ENCODE peak calls at places on chromosomes 6 and 20, in six cellular contexts. One of them, this sample, is unnamed. For H3K4me1, the result is how much of the 10 kb centered on the place peaks cover.

GRCh38 chr20:32558526-32558925 is 26.6 kb downstream of the NOL4L start:
- DNase-seq in heart left ventricle: no peak
- DNase-seq in left ventricle myocardium inferior: no peak
- DNase-seq in right lobe of liver: no peak
- DNase-seq in tibial artery: no peak
- DNase-seq in neural progenitor cell: peak
- DNase-seq in this sample: no peak

GRCh38 chr20:7622399-7622961 is 317.8 kb downstream of the HAO1 start:
- DNase-seq in right lobe of liver: no peak
- DNase-seq in heart left ventricle: no peak
- DNase-seq in left ventricle myocardium inferior: no peak
- DNase-seq in neural progenitor cell: no peak
- DNase-seq in tibial artery: no peak
- DNase-seq in this sample: no peak

GRCh38 chr6:72579865-72580264 is 42.0 kb upstream of the KCNQ5 start:
- DNase-seq in left ventricle myocardium inferior: no peak
- DNase-seq in right lobe of liver: no peak
- DNase-seq in heart left ventricle: no peak
- DNase-seq in tibial artery: no peak
- DNase-seq in neural progenitor cell: no peak
- DNase-seq in this sample: no peak

GRCh38 chr20:9301129-9302072 is 213.0 kb upstream of the LAMP5 start:
- DNase-seq in heart left ventricle: peak
- DNase-seq in neural progenitor cell: peak
- DNase-seq in left ventricle myocardium inferior: no peak
- DNase-seq in right lobe of liver: no peak
- DNase-seq in tibial artery: no peak
- DNase-seq in this sample: no peak

GRCh38 chr6:7502743-7503142 is 38.7 kb upstream of the DSP start:
- DNase-seq in heart left ventricle: no peak
- DNase-seq in left ventricle myocardium inferior: no peak
- DNase-seq in tibial artery: no peak
- DNase-seq in right lobe of liver: no peak
- DNase-seq in neural progenitor cell: peak
- DNase-seq in this sample: no peak

GRCh38 chr6:52990342-52990741 is 4.7 kb downstream of the GSTA4 start:
- DNase-seq in neural progenitor cell: no peak
- DNase-seq in tibial artery: no peak
- DNase-seq in left ventricle myocardium inferior: no peak
- DNase-seq in heart left ventricle: no peak
- DNase-seq in right lobe of liver: no peak
- DNase-seq in this sample: no peak

GRCh38 chr6:19417713-19418112 is 419.5 kb upstream of the ID4 start:
- DNase-seq in right lobe of liver: no peak
- DNase-seq in tibial artery: no peak
- DNase-seq in left ventricle myocardium inferior: no peak
- DNase-seq in heart left ventricle: no peak
- DNase-seq in neural progenitor cell: no peak
- DNase-seq in this sample: no peak

GRCh38 chr6:134937426-134937825 is 12.5 kb downstream of the ALDH8A1 start:
- DNase-seq in neural progenitor cell: no peak
- DNase-seq in tibial artery: no peak
- DNase-seq in left ventricle myocardium inferior: no peak
- DNase-seq in right lobe of liver: no peak
- DNase-seq in heart left ventricle: no peak
- DNase-seq in this sample: no peak

GRCh38 chr6:167047554-167047953 is 48.4 kb downstream of the CEP43 start:
- DNase-seq in neural progenitor cell: no peak
- DNase-seq in left ventricle myocardium inferior: no peak
- DNase-seq in tibial artery: peak
- DNase-seq in right lobe of liver: no peak
- DNase-seq in heart left ventricle: no peak
- DNase-seq in this sample: no peak

GRCh38 chr6:156781882-156782631 is 4.9 kb downstream of the ARID1B start:
- DNase-seq in heart left ventricle: no peak
- DNase-seq in right lobe of liver: no peak
- DNase-seq in neural progenitor cell: no peak
- DNase-seq in tibial artery: no peak
- DNase-seq in left ventricle myocardium inferior: no peak
- DNase-seq in this sample: no peak

GRCh38 chr20:18504479-18505060 is 3.2 kb upstream of the SEC23B start:
- DNase-seq in left ventricle myocardium inferior: peak
- DNase-seq in neural progenitor cell: no peak
- DNase-seq in heart left ventricle: peak
- DNase-seq in tibial artery: no peak
- DNase-seq in right lobe of liver: peak
- DNase-seq in this sample: peak

GRCh38 chr6:98904096-98904495 is 43.6 kb downstream of the FBXL4 start:
- DNase-seq in left ventricle myocardium inferior: no peak
- DNase-seq in tibial artery: no peak
- DNase-seq in neural progenitor cell: no peak
- DNase-seq in heart left ventricle: no peak
- DNase-seq in right lobe of liver: no peak
- DNase-seq in this sample: no peak

GRCh38 chr20:4585104-4585753 is 136.5 kb upstream of the PRND start:
- DNase-seq in left ventricle myocardium inferior: no peak
- DNase-seq in heart left ventricle: no peak
- DNase-seq in tibial artery: no peak
- DNase-seq in neural progenitor cell: no peak
- DNase-seq in right lobe of liver: no peak
- DNase-seq in this sample: no peak

GRCh38 chr6:150203871-150204545 is 61.2 kb downstream of the PPP1R14C start:
- DNase-seq in tibial artery: no peak
- DNase-seq in heart left ventricle: no peak
- DNase-seq in right lobe of liver: no peak
- DNase-seq in left ventricle myocardium inferior: no peak
- DNase-seq in neural progenitor cell: no peak
- DNase-seq in this sample: no peak

GRCh38 chr6:51107769-51108203 is 289.1 kb downstream of the TFAP2B start:
- DNase-seq in heart left ventricle: no peak
- DNase-seq in left ventricle myocardium inferior: no peak
- DNase-seq in tibial artery: no peak
- DNase-seq in right lobe of liver: no peak
- DNase-seq in neural progenitor cell: no peak
- DNase-seq in this sample: no peak

DNA sequence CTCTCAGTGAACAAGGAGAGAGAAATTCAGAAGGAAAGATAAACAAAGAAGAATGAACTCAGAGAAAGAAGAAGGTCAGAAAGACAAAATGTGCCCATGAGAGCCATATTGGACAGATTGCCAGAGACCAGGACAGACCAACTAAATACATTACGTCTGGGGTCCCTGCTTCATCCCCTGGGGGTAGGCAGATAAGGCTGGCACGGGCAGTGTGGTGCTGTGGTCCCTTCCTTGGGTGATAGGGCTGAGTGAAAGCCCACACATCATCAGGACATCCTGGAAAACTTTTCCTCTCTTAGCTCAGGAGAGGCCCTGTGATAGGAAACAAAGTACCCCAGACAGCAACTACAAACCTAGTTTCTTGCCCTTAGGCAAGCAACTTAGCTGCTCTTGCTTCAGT is 13.2 kb upstream of the ARMC12 start:
- DNase-seq in tibial artery: no peak
- DNase-seq in right lobe of liver: no peak
- DNase-seq in neural progenitor cell: no peak
- DNase-seq in heart left ventricle: no peak
- DNase-seq in left ventricle myocardium inferior: no peak
- DNase-seq in this sample: no peak
- H3K4me1 ChIP-seq in tibial artery: half or more
- H3K4me1 ChIP-seq in right lobe of liver: half or more
- H3K4me1 ChIP-seq in neural progenitor cell: half or more
- H3K4me1 ChIP-seq in heart left ventricle: under half
- H3K4me1 ChIP-seq in left ventricle myocardium inferior: half or more
- H3K4me1 ChIP-seq in this sample: under half

GRCh38 chr6:56531839-56532595 is 110.7 kb downstream of the DST start:
- DNase-seq in heart left ventricle: no peak
- DNase-seq in tibial artery: no peak
- DNase-seq in left ventricle myocardium inferior: no peak
- DNase-seq in neural progenitor cell: no peak
- DNase-seq in right lobe of liver: no peak
- DNase-seq in this sample: no peak
- H3K27ac ChIP-seq in heart left ventricle: no peak
- H3K27ac ChIP-seq in tibial artery: no peak
- H3K27ac ChIP-seq in left ventricle myocardium inferior: no peak
- H3K27ac ChIP-seq in neural progenitor cell: peak
- H3K27ac ChIP-seq in right lobe of liver: no peak
- H3K27ac ChIP-seq in this sample: no peak

GRCh38 chr6:122710908-122711307 is 68.6 kb upstream of the FABP7 start:
- DNase-seq in neural progenitor cell: no peak
- DNase-seq in heart left ventricle: no peak
- DNase-seq in left ventricle myocardium inferior: no peak
- DNase-seq in right lobe of liver: no peak
- DNase-seq in tibial artery: no peak
- DNase-seq in this sample: no peak
- H3K4me1 ChIP-seq in neural progenitor cell: under half
- H3K4me1 ChIP-seq in heart left ventricle: under half
- H3K4me1 ChIP-seq in left ventricle myocardium inferior: under half
- H3K4me1 ChIP-seq in right lobe of liver: under half
- H3K4me1 ChIP-seq in tibial artery: under half
- H3K4me1 ChIP-seq in this sample: under half

GRCh38 chr6:22766979-22767378 is 197.6 kb downstream of the HDGFL1 start:
- DNase-seq in right lobe of liver: no peak
- DNase-seq in tibial artery: no peak
- DNase-seq in heart left ventricle: no peak
- DNase-seq in neural progenitor cell: no peak
- DNase-seq in left ventricle myocardium inferior: no peak
- DNase-seq in this sample: no peak

GRCh38 chr6:22770042-22770441 is 200.7 kb downstream of the HDGFL1 start:
- DNase-seq in neural progenitor cell: no peak
- DNase-seq in right lobe of liver: no peak
- DNase-seq in left ventricle myocardium inferior: no peak
- DNase-seq in tibial artery: no peak
- DNase-seq in heart left ventricle: no peak
- DNase-seq in this sample: no peak

GRCh38 chr6:22765015-22765414 is 195.6 kb downstream of the HDGFL1 start:
- DNase-seq in right lobe of liver: no peak
- DNase-seq in heart left ventricle: no peak
- DNase-seq in left ventricle myocardium inferior: no peak
- DNase-seq in tibial artery: no peak
- DNase-seq in neural progenitor cell: no peak
- DNase-seq in this sample: no peak

DNA sequence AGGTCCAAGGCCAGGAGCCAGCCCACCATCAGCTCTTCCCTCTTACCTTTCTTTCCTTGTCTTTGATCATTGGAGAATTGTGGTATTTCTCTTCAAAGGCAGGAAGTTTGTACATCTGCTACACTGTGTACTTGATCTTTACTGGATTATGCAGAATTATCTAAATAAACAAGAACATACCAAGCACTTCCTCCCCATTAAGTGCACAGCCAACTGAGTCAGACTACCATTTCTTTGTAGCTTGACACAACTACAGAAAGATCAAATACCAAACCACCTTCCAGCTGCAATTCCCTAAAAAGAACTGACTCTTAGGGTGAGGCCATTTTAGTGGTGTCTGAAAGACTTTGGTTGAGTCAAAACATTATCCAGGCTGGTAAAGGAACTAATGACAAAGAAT is 195.2 kb downstream of the HDGFL1 start:
- DNase-seq in left ventricle myocardium inferior: no peak
- DNase-seq in tibial artery: no peak
- DNase-seq in right lobe of liver: no peak
- DNase-seq in neural progenitor cell: no peak
- DNase-seq in heart left ventricle: no peak
- DNase-seq in this sample: no peak
- H3K27ac ChIP-seq in left ventricle myocardium inferior: no peak
- H3K27ac ChIP-seq in tibial artery: no peak
- H3K27ac ChIP-seq in right lobe of liver: no peak
- H3K27ac ChIP-seq in neural progenitor cell: no peak
- H3K27ac ChIP-seq in heart left ventricle: no peak
- H3K27ac ChIP-seq in this sample: no peak

GRCh38 chr20:38889050-38889449 is 37.2 kb upstream of the FAM83D start:
- DNase-seq in heart left ventricle: no peak
- DNase-seq in right lobe of liver: no peak
- DNase-seq in neural progenitor cell: no peak
- DNase-seq in tibial artery: no peak
- DNase-seq in left ventricle myocardium inferior: no peak
- DNase-seq in this sample: no peak

GRCh38 chr20:38889792-38890496 is 36.3 kb upstream of the FAM83D start:
- DNase-seq in tibial artery: no peak
- DNase-seq in heart left ventricle: no peak
- DNase-seq in left ventricle myocardium inferior: no peak
- DNase-seq in neural progenitor cell: no peak
- DNase-seq in right lobe of liver: no peak
- DNase-seq in this sample: no peak

GRCh38 chr20:38888059-38888831 is 38.0 kb upstream of the FAM83D start:
- DNase-seq in neural progenitor cell: no peak
- DNase-seq in right lobe of liver: no peak
- DNase-seq in left ventricle myocardium inferior: no peak
- DNase-seq in tibial artery: no peak
- DNase-seq in heart left ventricle: no peak
- DNase-seq in this sample: no peak

GRCh38 chr20:38892091-38892981 is 33.9 kb upstream of the FAM83D start:
- DNase-seq in heart left ventricle: no peak
- DNase-seq in left ventricle myocardium inferior: no peak
- DNase-seq in neural progenitor cell: no peak
- DNase-seq in tibial artery: no peak
- DNase-seq in right lobe of liver: no peak
- DNase-seq in this sample: no peak

GRCh38 chr20:38890497-38890818 is 35.8 kb upstream of the FAM83D start:
- DNase-seq in left ventricle myocardium inferior: no peak
- DNase-seq in neural progenitor cell: no peak
- DNase-seq in tibial artery: no peak
- DNase-seq in heart left ventricle: no peak
- DNase-seq in right lobe of liver: no peak
- DNase-seq in this sample: no peak
- H3K4me1 ChIP-seq in left ventricle myocardium inferior: under half
- H3K4me1 ChIP-seq in neural progenitor cell: under half
- H3K4me1 ChIP-seq in tibial artery: under half
- H3K4me1 ChIP-seq in heart left ventricle: under half
- H3K4me1 ChIP-seq in right lobe of liver: under half
- H3K4me1 ChIP-seq in this sample: under half

GRCh38 chr6:32113386-32114352 is 4.5 kb upstream of the TNXB start:
- DNase-seq in left ventricle myocardium inferior: peak
- DNase-seq in tibial artery: peak
- DNase-seq in right lobe of liver: peak
- DNase-seq in heart left ventricle: peak
- DNase-seq in neural progenitor cell: peak
- DNase-seq in this sample: peak
- H3K27ac ChIP-seq in left ventricle myocardium inferior: peak
- H3K27ac ChIP-seq in tibial artery: peak
- H3K27ac ChIP-seq in right lobe of liver: no peak
- H3K27ac ChIP-seq in heart left ventricle: peak
- H3K27ac ChIP-seq in neural progenitor cell: no peak
- H3K27ac ChIP-seq in this sample: peak

DNA sequence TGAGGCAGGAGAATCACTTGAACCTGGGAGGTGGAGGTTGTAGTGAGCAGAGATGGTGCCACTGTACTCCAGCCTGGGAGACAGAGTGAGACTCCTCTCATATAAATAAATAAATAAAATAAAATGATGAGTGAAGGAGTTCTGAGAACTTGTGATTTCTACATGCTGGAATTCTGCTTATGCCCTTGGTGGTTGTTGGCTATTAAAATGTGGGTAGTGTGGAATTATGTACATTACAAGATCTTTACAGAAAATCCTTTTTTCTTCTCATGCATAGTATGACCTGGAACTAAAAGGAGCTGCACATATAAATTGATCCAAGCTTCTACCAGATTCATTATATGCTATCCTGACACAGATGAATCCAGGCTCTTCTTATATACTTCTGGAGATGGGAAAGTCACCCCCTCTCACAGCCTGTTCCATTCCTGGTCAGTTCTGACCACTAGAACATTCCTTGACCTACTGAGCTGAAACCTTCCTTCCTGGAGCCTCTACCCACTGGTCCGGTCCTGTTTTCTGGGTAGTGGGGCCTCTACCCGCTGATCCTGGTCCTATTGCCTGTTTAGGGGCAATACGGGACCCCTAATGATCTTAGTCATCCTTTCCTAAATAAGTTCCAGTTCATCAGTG is 37.7 kb upstream of the TAF8 start:
- DNase-seq in left ventricle myocardium inferior: no peak
- DNase-seq in right lobe of liver: no peak
- DNase-seq in neural progenitor cell: no peak
- DNase-seq in heart left ventricle: no peak
- DNase-seq in tibial artery: no peak
- DNase-seq in this sample: no peak
- H3K4me1 ChIP-seq in left ventricle myocardium inferior: under half
- H3K4me1 ChIP-seq in right lobe of liver: under half
- H3K4me1 ChIP-seq in neural progenitor cell: under half
- H3K4me1 ChIP-seq in heart left ventricle: under half
- H3K4me1 ChIP-seq in tibial artery: under half
- H3K4me1 ChIP-seq in this sample: under half

This sample was measured in aorta.